ENCODE peak calls at places on chromosomes 5 and 9, in six cellular contexts. A is HuH-7.5, E is T-helper 2 cell, S is upper lobe of right lung, G is GM19239, B is anterior cingulate cortex. W is an unnamed sample.

GRCh38 chr5:152623951-152624350 is 218.9 kb upstream of the NMUR2 start:
- DNase-seq in A (no peak), E (no peak), S (no peak), G (no peak), B (no peak), W (no peak)

GRCh38 chr9:134436926-134437325 is 110.7 kb downstream of the RXRA start:
- DNase-seq in A (no peak), E (no peak), S (no peak), G (no peak), B (no peak), W (no peak)

GRCh38 chr5:112210430-112211005 is 208.6 kb downstream of the EPB41L4A start:
- DNase-seq in A (no peak), E (no peak), S (no peak), G (no peak), B (no peak), W (no peak)

GRCh38 chr5:8184455-8185063 is 315.6 kb downstream of the MTRR start:
- DNase-seq in A (no peak), E (peak), S (peak), G (peak), B (no peak), W (no peak)

GRCh38 chr9:127611796-127612790 is at the start of gene STXBP1:
- DNase-seq in A (peak), E (peak), S (peak), G (peak), B (peak), W (peak)

GRCh38 chr5:93620487-93621339 is 37.7 kb downstream of the NR2F1 start:
- DNase-seq in A (peak), E (peak), S (peak), G (peak), B (no peak), W (peak)

GRCh38 chr5:172669808-172670402 is 28.8 kb downstream of the NEURL1B start:
- DNase-seq in A (no peak), E (no peak), S (peak), G (no peak), B (no peak), W (no peak)

GRCh38 chr5:122099060-122099790 is 21.2 kb upstream of the LOX start:
- DNase-seq in A (no peak), E (no peak), S (no peak), G (no peak), B (no peak), W (no peak)

GRCh38 chr9:135369401-135369800 is 110.2 kb upstream of the PPP1R26 start:
- DNase-seq in A (no peak), E (no peak), S (no peak), G (no peak), B (no peak), W (no peak)

GRCh38 chr5:73942783-73943182 is 316.8 kb downstream of the ARHGEF28 start:
- DNase-seq in A (no peak), E (no peak), S (no peak), G (no peak), B (no peak), W (no peak)

GRCh38 chr5:123423278-123424149 is at the start of gene CEP120:
- DNase-seq in A (peak), E (peak), S (peak), G (peak), B (peak), W (peak)

GRCh38 chr5:73311291-73312110 is 137.1 kb downstream of the FOXD1 start:
- DNase-seq in A (no peak), E (no peak), S (no peak), G (no peak), B (no peak), W (no peak)

GRCh38 chr5:68071731-68072130 is 143.8 kb upstream of the PIK3R1 start:
- DNase-seq in A (no peak), E (no peak), S (no peak), G (no peak), B (no peak), W (no peak)

W was measured in natural killer cell treated with Interleukin-12 subunit alpha and Interleukin-12 subunit beta and Interleukin-15 and Interleukin-18, amount 100 ng/mL, for 72 hours.